ENCODE peak calls at places on chromosome 5, in ten cellular contexts. E, S, K, F, Z, X, C, A, P and H are unnamed samples.

GRCh38 chr5:143061161-143061945 is 291.2 kb downstream of the ARHGAP26 start:
- DNase-seq in E (no peak), S (no peak), K (no peak), F (no peak), Z (no peak), X (peak), C (no peak), A (no peak), P (no peak), H (no peak)

GRCh38 chr5:56099346-56099745 is 104.6 kb upstream of the IL6ST start:
- DNase-seq in E (no peak), S (no peak), K (no peak), F (no peak), Z (no peak), X (peak), C (no peak), A (no peak), P (no peak), H (no peak)

GRCh38 chr5:17223375-17224185 is 6.1 kb downstream of the BASP1 start:
- DNase-seq in E (no peak), S (no peak), K (peak), F (no peak), Z (peak), X (no peak), C (no peak), A (no peak), P (peak), H (no peak)

GRCh38 chr5:181168595-181169118 is 21.3 kb downstream of the OR2V2 start:
- DNase-seq in E (no peak), S (no peak), K (no peak), F (no peak), Z (no peak), X (no peak), C (no peak), A (no peak), P (no peak), H (no peak)

GRCh38 chr5:126594077-126594476 is 942 bp downstream of the ALDH7A1 start:
- DNase-seq in E (no peak), S (no peak), K (no peak), F (no peak), Z (no peak), X (peak), C (no peak), A (no peak), P (no peak), H (no peak)

GRCh38 chr5:61809651-61810050 is 477.6 kb downstream of the ZSWIM6 start:
- DNase-seq in E (no peak), S (no peak), K (no peak), F (no peak), Z (no peak), X (no peak), C (peak), A (no peak), P (no peak), H (no peak)

GRCh38 chr5:166430491-166431319 is 1860.7 kb upstream of the WWC1 start:
- DNase-seq in E (no peak), S (no peak), K (no peak), F (no peak), Z (no peak), X (no peak), C (no peak), A (peak), P (no peak), H (no peak)

GRCh38 chr5:100706796-100707195 is 171.6 kb downstream of the FAM174A start:
- DNase-seq in E (no peak), S (no peak), K (no peak), F (peak), Z (peak), X (peak), C (no peak), A (no peak), P (peak), H (no peak)

GRCh38 chr5:169873642-169874041 is 106.7 kb downstream of the INSYN2B start:
- DNase-seq in E (no peak), S (no peak), K (no peak), F (no peak), Z (no peak), X (no peak), C (no peak), A (no peak), P (no peak), H (no peak)

GRCh38 chr5:79707535-79707934 is 17.9 kb downstream of the CMYA5 start:
- DNase-seq in E (no peak), S (no peak), K (no peak), F (no peak), Z (peak), X (no peak), C (no peak), A (no peak), P (no peak), H (no peak)

GRCh38 chr5:78647838-78648358 is 674 bp downstream of the LHFPL2 start:
- DNase-seq in E (no peak), S (peak), K (peak), F (peak), Z (no peak), X (peak), C (peak), A (peak), P (no peak), H (no peak)

GRCh38 chr5:77620404-77620803 is 18.1 kb downstream of the OTP start:
- DNase-seq in E (no peak), S (no peak), K (no peak), F (peak), Z (peak), X (peak), C (no peak), A (peak), P (peak), H (no peak)

GRCh38 chr5:154603978-154604679 is 126.1 kb upstream of the HAND1 start:
- DNase-seq in E (no peak), S (no peak), K (no peak), F (no peak), Z (peak), X (peak), C (no peak), A (peak), P (no peak), H (no peak)

GRCh38 chr5:174951151-174951780 is 226.9 kb downstream of the MSX2 start:
- DNase-seq in E (peak), S (peak), K (peak), F (peak), Z (peak), X (peak), C (no peak), A (peak), P (peak), H (peak)

GRCh38 chr5:89878140-89878570 is 531.4 kb downstream of the CETN3 start:
- DNase-seq in E (no peak), S (no peak), K (no peak), F (peak), Z (no peak), X (peak), C (no peak), A (no peak), P (no peak), H (no peak)

GRCh38 chr5:167652690-167653089 is 638.8 kb upstream of the WWC1 start:
- DNase-seq in E (no peak), S (no peak), K (no peak), F (no peak), Z (no peak), X (peak), C (no peak), A (no peak), P (no peak), H (no peak)

GRCh38 chr5:78550891-78551290 is 97.7 kb downstream of the LHFPL2 start:
- DNase-seq in E (no peak), S (no peak), K (no peak), F (no peak), Z (no peak), X (no peak), C (no peak), A (no peak), P (no peak), H (no peak)

GRCh38 chr5:135887447-135887864 is 8.2 kb downstream of the IL9 start:
- DNase-seq in E (peak), S (peak), K (peak), F (peak), Z (peak), X (peak), C (peak), A (peak), P (peak), H (peak)

GRCh38 chr5:158013939-158014338 is 155.0 kb upstream of the CLINT1 start:
- DNase-seq in E (no peak), S (peak), K (peak), F (peak), Z (peak), X (peak), C (no peak), A (peak), P (peak), H (no peak)
- TF ChIP-seq CTCF in E (no peak), S (no peak), K (peak), F (peak), Z (peak), X (peak), C (no peak), A (peak), P (peak), H (peak)

GRCh38 chr5:65819215-65819904 is 97.4 kb downstream of the NLN start:
- DNase-seq in E (no peak), S (no peak), K (no peak), F (no peak), Z (no peak), X (no peak), C (no peak), A (no peak), P (no peak), H (no peak)
- TF ChIP-seq CTCF in E (no peak), S (no peak), K (no peak), F (no peak), Z (no peak), X (no peak), C (no peak), A (no peak), P (no peak), H (no peak)

GRCh38 chr5:81854485-81854884 is 103.6 kb upstream of the SSBP2 start:
- DNase-seq in E (no peak), S (no peak), K (no peak), F (no peak), Z (no peak), X (no peak), C (no peak), A (no peak), P (no peak), H (no peak)
- TF ChIP-seq CTCF in E (no peak), S (no peak), K (peak), F (peak), Z (no peak), X (peak), C (no peak), A (no peak), P (peak), H (no peak)

DNA sequence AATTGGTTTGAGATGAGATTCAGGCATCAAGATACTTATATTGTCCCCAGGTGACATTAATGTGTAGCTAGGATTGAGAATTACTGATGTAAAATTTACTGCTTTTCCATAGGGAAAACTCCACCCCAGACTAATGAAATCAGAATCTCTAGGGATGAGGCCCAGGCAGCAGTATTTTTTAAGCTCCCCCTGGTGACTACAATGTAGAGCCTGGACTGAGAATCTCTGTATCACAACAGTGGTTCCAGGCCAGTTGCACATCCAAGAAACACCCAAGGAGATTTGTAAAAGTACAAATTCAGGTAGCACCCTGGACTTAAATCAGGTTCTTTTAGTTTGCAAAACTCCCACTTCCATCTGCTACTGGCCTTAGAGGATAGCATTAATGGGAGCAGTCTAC is 185.7 kb downstream of the MARCHF11 start:
- DNase-seq in E (no peak), S (no peak), K (no peak), F (no peak), Z (no peak), X (no peak), C (no peak), A (no peak), P (no peak), H (no peak)
- TF ChIP-seq CTCF in E (no peak), S (no peak), K (no peak), F (no peak), Z (no peak), X (no peak), C (no peak), A (no peak), P (no peak), H (no peak)

GRCh38 chr5:103474671-103475070 is 87.9 kb downstream of the NUDT12 start:
- DNase-seq in E (no peak), S (no peak), K (no peak), F (no peak), Z (no peak), X (peak), C (no peak), A (no peak), P (no peak), H (no peak)
- TF ChIP-seq CTCF in E (no peak), S (no peak), K (no peak), F (no peak), Z (no peak), X (peak), C (no peak), A (no peak), P (no peak), H (no peak)

GRCh38 chr5:110496276-110496675 is 230.2 kb downstream of the TMEM232 start:
- DNase-seq in E (no peak), S (no peak), K (no peak), F (no peak), Z (no peak), X (peak), C (no peak), A (no peak), P (no peak), H (no peak)
- TF ChIP-seq CTCF in E (no peak), S (no peak), K (no peak), F (no peak), Z (no peak), X (peak), C (no peak), A (no peak), P (no peak), H (peak)

GRCh38 chr5:132420706-132421272 is 51.3 kb downstream of the SLC22A5 start:
- DNase-seq in E (no peak), S (no peak), K (peak), F (no peak), Z (peak), X (no peak), C (no peak), A (no peak), P (peak), H (no peak)
- TF ChIP-seq CTCF in E (no peak), S (no peak), K (no peak), F (no peak), Z (no peak), X (no peak), C (no peak), A (no peak), P (peak), H (no peak)

DNA sequence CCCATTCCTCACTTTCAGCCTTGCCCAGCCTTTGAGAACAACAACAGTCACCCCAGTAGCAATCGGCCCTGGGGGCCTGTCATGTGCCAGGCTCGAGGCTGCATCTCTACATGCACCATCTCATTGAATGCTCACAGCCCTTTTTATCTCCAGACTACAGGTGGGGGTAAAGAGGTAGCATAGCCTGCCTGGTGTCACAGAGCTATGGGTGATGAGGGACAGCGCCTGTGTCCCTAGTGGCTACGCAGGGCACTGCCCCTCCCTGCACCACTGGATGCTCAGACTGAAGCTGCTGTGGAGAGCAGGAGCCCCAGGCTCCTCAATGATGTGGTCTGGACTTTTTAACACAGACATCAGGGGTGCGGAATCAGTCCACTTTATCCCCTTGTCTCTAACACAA is 2.8 kb downstream of the CAMK2A start:
- DNase-seq in E (no peak), S (peak), K (no peak), F (peak), Z (peak), X (peak), C (no peak), A (peak), P (peak), H (no peak)
- TF ChIP-seq CTCF in E (no peak), S (peak), K (no peak), F (peak), Z (peak), X (peak), C (no peak), A (peak), P (no peak), H (peak)

GRCh38 chr5:2581418-2581817 is 170.1 kb downstream of the IRX2 start:
- DNase-seq in E (no peak), S (no peak), K (no peak), F (no peak), Z (no peak), X (no peak), C (no peak), A (no peak), P (no peak), H (no peak)

GRCh38 chr5:2576823-2577222 is 174.7 kb downstream of the IRX2 start:
- DNase-seq in E (no peak), S (no peak), K (no peak), F (no peak), Z (no peak), X (no peak), C (no peak), A (no peak), P (no peak), H (no peak)

GRCh38 chr5:2582106-2582505 is 169.4 kb downstream of the IRX2 start:
- DNase-seq in E (no peak), S (no peak), K (no peak), F (no peak), Z (no peak), X (no peak), C (no peak), A (no peak), P (no peak), H (no peak)

GRCh38 chr5:2577637-2578036 is 173.8 kb downstream of the IRX2 start:
- DNase-seq in E (no peak), S (no peak), K (no peak), F (no peak), Z (no peak), X (no peak), C (no peak), A (no peak), P (no peak), H (no peak)

DNA sequence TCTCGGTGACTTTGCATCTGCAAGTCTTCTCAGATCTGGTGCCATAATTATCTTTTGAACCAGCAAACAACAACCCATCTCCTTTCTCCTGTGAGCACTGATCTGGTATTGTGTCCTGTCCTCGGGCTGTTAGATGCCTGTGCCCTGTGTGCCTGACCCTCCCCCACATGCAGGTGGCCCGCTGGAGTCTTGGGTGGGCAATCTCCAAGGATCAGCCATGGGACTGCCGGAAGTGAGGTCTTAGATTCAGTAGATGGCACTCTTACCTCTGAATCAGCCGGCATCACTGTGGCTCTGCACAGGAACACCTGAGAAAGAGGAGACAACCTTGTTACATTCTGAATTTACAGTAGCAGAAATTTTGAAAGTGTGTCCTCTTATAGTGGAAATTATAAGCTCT is 172.4 kb downstream of the IRX2 start:
- DNase-seq in E (no peak), S (no peak), K (no peak), F (no peak), Z (no peak), X (no peak), C (no peak), A (peak), P (no peak), H (no peak)
- TF ChIP-seq CTCF in E (no peak), S (no peak), K (no peak), F (no peak), Z (no peak), X (no peak), C (no peak), A (no peak), P (no peak), H (no peak)